ENCODE peak calls at places on chromosomes 4 and X, in six cellular contexts. A, J, D, U, K and X are unnamed samples.

GRCh38 chr4:81404294-81404693 is 67.4 kb downstream of the RASGEF1B start:
- DNase-seq in A (peak), J (no peak), D (no peak), U (peak), K (no peak), X (no peak)

GRCh38 chr4:9758641-9759317 is 22.7 kb upstream of the DRD5 start:
- DNase-seq in A (no peak), J (no peak), D (no peak), U (no peak), K (no peak), X (no peak)

GRCh38 chr4:158782539-158783360 is 13.9 kb downstream of the FNIP2 start:
- DNase-seq in A (no peak), J (peak), D (peak), U (peak), K (no peak), X (no peak)

GRCh38 chr4:186743261-186743660 is 19.6 kb upstream of the FAT1 start:
- DNase-seq in A (no peak), J (no peak), D (no peak), U (peak), K (no peak), X (no peak)

GRCh38 chr4:156495836-156496235 is 475.8 kb downstream of the PDGFC start:
- DNase-seq in A (no peak), J (no peak), D (no peak), U (no peak), K (no peak), X (no peak)

GRCh38 chr4:43456383-43456782 is 563.9 kb downstream of the GRXCR1 start:
- DNase-seq in A (no peak), J (peak), D (peak), U (peak), K (peak), X (no peak)

GRCh38 chrX:30887721-30888120 is 1.3 kb downstream of the TAB3 start:
- DNase-seq in A (no peak), J (no peak), D (no peak), U (no peak), K (no peak), X (no peak)

GRCh38 chr4:84504821-84505220 is 5.7 kb upstream of the NKX6-1 start:
- DNase-seq in A (no peak), J (no peak), D (no peak), U (no peak), K (no peak), X (no peak)

GRCh38 chr4:46459308-46459707 is 69.4 kb upstream of the GABRA2 start:
- DNase-seq in A (no peak), J (no peak), D (no peak), U (no peak), K (no peak), X (no peak)

GRCh38 chr4:46462746-46463145 is 72.8 kb upstream of the GABRA2 start:
- DNase-seq in A (no peak), J (no peak), D (no peak), U (no peak), K (no peak), X (no peak)
- H2AFZ ChIP-seq in A (no peak), J (no peak), D (no peak), U (no peak), K (no peak), X (no peak)

DNA sequence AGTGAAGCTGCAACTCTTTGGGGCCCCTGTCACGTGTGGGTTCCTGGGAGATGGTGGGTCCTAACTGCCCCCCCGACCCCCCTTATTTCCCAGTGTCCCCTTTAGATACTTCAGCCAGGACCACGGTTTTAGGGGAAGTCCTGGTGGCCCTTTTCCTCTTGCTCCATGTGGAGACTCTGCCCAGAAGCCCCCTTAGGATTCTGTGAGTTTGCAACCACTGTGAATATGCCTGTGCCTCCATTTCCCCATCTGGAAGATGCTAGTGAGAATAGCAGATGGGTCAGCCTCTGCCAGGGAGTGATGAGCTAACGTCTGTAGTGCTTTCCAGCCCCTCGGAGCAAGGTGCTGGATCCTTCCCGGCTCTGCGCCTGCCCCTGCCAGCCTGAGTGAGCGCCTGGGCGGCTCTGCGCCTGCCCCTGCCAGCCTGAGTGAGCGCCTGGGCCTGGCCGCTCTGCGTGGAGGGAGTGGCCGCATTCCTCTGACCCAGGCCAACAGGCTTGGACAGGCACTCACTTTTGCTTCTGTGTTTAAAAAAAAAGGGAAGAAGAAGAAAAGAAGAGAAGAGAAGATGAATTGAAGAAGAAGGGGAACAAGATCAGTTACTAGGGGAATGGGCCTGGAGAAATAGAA is 6.7 kb upstream of the CITED1 start:
- DNase-seq in A (no peak), J (no peak), D (no peak), U (no peak), K (no peak), X (no peak)
- H2AFZ ChIP-seq in A (no peak), J (no peak), D (no peak), U (no peak), K (no peak), X (no peak)

GRCh38 chr4:140068247-140068646 is 85.7 kb downstream of the MAML3 start:
- DNase-seq in A (no peak), J (no peak), D (no peak), U (no peak), K (no peak), X (no peak)

GRCh38 chr4:140069068-140069467 is 84.9 kb downstream of the MAML3 start:
- DNase-seq in A (no peak), J (peak), D (no peak), U (peak), K (peak), X (no peak)

GRCh38 chr4:140070369-140070768 is 83.6 kb downstream of the MAML3 start:
- DNase-seq in A (no peak), J (no peak), D (no peak), U (no peak), K (no peak), X (no peak)

GRCh38 chr4:140071806-140072205 is 82.2 kb downstream of the MAML3 start:
- DNase-seq in A (no peak), J (peak), D (no peak), U (peak), K (no peak), X (no peak)

GRCh38 chr4:140071043-140071442 is 82.9 kb downstream of the MAML3 start:
- DNase-seq in A (no peak), J (no peak), D (no peak), U (no peak), K (no peak), X (no peak)
- H2AFZ ChIP-seq in A (no peak), J (no peak), D (no peak), U (no peak), K (no peak), X (no peak)

DNA sequence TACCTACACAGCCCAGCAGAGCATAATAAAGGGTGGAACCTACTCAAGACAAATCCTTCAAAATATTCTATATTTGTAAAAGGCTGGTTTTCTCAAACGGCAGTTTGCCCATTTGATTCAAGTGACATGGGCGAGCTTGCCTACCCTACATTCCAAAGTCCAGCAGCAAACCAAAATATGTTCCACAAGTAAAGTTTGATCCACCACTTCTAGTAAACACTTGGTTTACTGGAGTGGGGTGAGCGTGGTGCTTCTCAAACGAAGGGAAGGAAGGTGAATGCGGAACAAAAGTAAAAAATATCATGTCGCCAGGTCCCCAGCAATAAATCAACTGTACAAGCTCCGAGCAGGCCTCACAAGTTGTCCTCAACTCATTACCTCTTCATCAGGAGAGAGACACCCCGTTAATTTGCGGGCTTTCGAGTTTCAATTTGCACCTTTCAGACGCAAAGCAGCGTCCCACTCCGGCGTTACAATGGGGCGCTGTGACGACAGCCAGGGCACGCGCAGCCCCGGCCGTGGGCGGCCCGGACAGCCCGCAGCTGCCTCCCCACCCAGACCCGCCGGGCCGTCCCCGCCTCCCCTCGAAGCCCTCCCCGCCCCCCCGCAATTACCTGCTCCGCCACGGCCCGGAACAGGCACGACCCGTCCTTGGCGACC is 1.1 kb downstream of the OTUD4 start:
- DNase-seq in A (peak), J (peak), D (peak), U (peak), K (peak), X (peak)
- H2AFZ ChIP-seq in A (peak), J (peak), D (peak), U (peak), K (peak), X (no peak)

DNA sequence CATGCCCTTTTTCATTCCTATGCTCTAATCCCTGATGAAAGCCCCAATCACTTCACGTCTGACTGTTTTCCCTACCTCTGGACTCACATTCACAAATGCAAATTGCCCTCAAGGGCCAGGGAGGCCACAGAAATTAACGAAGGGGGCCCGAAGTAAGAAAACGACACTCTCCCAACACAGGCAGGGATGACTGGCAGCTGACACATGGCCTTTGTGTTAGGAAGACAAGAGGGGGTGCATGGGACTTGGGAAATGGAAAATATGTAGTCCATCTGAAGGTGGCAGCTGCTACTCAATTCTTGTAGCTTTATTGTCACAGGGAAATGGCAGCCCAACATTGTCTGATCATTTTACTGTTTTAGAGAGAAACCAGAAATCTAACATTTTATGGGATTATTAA is 12.3 kb upstream of the SPARCL1 start:
- DNase-seq in A (no peak), J (no peak), D (no peak), U (no peak), K (no peak), X (no peak)
- H2AFZ ChIP-seq in A (peak), J (no peak), D (no peak), U (no peak), K (no peak), X (no peak)

GRCh38 chrX:13473666-13474516 is 95.5 kb upstream of the EGFL6 start:
- DNase-seq in A (no peak), J (peak), D (no peak), U (peak), K (no peak), X (no peak)
- H2AFZ ChIP-seq in A (no peak), J (peak), D (no peak), U (peak), K (no peak), X (no peak)

DNA sequence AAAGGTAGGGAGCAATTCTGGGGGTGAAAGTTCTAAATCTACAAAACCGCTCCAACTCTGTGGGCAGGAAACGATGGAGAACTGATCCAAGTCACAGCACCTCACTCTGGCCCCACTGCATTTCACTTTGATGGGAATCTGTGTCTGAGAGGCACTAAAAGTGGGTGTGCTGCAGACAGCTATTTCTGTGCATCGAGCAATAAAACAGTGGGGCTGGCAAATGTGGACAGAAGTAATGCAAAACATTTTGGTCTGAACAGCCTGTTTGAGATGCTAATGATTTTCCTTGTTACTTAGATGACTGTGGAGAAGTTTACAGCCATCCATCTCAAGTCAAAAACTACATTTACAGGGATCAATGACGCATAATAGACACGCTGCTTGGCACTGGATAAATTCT is 1671.7 kb upstream of the TENM3 start:
- DNase-seq in A (no peak), J (peak), D (no peak), U (no peak), K (no peak), X (no peak)
- H2AFZ ChIP-seq in A (peak), J (no peak), D (no peak), U (no peak), K (no peak), X (no peak)

DNA sequence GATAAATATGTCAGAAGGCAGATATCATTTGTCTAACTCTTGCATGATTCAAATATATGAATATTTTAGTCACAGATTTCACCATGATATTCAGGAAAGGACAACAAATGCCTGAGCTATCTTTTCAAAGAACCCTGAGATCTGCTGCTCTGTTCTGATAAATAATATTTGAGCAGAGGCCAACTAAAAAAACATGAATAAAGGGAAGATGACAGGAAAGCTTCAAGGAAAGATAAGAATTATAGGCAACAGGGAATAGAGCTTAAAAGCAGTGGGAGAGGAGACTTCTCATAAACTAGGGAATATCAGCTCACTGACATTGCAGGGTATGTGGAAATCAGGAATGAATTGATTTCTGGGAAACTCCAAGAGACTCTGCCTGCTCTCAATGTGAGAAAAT is 77.8 kb downstream of the NDST3 start:
- DNase-seq in A (no peak), J (no peak), D (peak), U (no peak), K (no peak), X (no peak)
- H2AFZ ChIP-seq in A (no peak), J (no peak), D (no peak), U (no peak), K (no peak), X (no peak)

GRCh38 chr4:105909699-105910340 is 14.5 kb downstream of the NPNT start:
- DNase-seq in A (peak), J (no peak), D (no peak), U (peak), K (no peak), X (no peak)
- H2AFZ ChIP-seq in A (no peak), J (no peak), D (no peak), U (no peak), K (no peak), X (no peak)